ENCODE peak calls at places on chromosomes 12 and 14, in eight cellular contexts. J is pancreas, V is fibroblast of lung, X is HFF-Myc, T is fibroblast of mammary gland, L is adrenal gland, M is NB4, Z is brain microvascular endothelial cell. H is an unnamed sample.
A peak's percentile ranks its signal among the peaks of the same experiment; 100 is the strongest.

GRCh38 chr14:55579724-55580400 is at the start of gene KTN1:
- DNase-seq in J (peak; percentile 85), V (peak; percentile 76), X (no peak), T (peak; percentile 61), L (peak; percentile 85), M (peak; percentile 88), Z (peak; percentile 48), H (no peak)

GRCh38 chr12:4011597-4011996 is 138.4 kb upstream of the PARP11 start:
- DNase-seq in J (no peak), V (no peak), X (no peak), T (no peak), L (no peak), M (no peak), Z (no peak), H (no peak)

GRCh38 chr12:22684526-22685118 is 59.7 kb downstream of the ETNK1 start:
- DNase-seq in J (no peak), V (peak; percentile 70), X (no peak), T (peak; percentile 68), L (no peak), M (peak; percentile 84), Z (peak; percentile 19), H (no peak)

GRCh38 chr12:129696952-129697351 is 206.9 kb downstream of the TMEM132D start:
- DNase-seq in J (no peak), V (no peak), X (no peak), T (no peak), L (peak; percentile 5), M (no peak), Z (peak; percentile 88), H (no peak)

GRCh38 chr12:84502907-84503787 is 409.5 kb downstream of the SLC6A15 start:
- DNase-seq in J (peak; percentile 27), V (peak; percentile 84), X (peak; percentile 44), T (peak; percentile 78), L (peak; percentile 74), M (peak; percentile 71), Z (peak; percentile 66), H (peak; percentile 37)

GRCh38 chr12:97745406-97746101 is 282.9 kb downstream of the RMST start:
- DNase-seq in J (no peak), V (no peak), X (no peak), T (peak; percentile 34), L (no peak), M (no peak), Z (no peak), H (no peak)

GRCh38 chr14:68178282-68178681 is 358.7 kb downstream of the RAD51B start:
- DNase-seq in J (no peak), V (no peak), X (no peak), T (no peak), L (no peak), M (no peak), Z (no peak), H (no peak)

GRCh38 chr14:81427348-81428058 is 27.4 kb upstream of the STON2 start:
- DNase-seq in J (no peak), V (peak; percentile 38), X (no peak), T (no peak), L (peak; percentile 21), M (no peak), Z (no peak), H (no peak)

GRCh38 chr14:28773917-28774691 is 7.5 kb downstream of the FOXG1 start:
- DNase-seq in J (no peak), V (peak; percentile 55), X (no peak), T (peak; percentile 66), L (no peak), M (no peak), Z (no peak), H (peak; percentile 1)

GRCh38 chr14:103296007-103296406 is 38.0 kb upstream of the EIF5 start:
- DNase-seq in J (no peak), V (peak; percentile 52), X (peak; percentile 4), T (peak; percentile 62), L (peak; percentile 74), M (no peak), Z (peak; percentile 52), H (no peak)

GRCh38 chr12:31369712-31370521 is 44.0 kb upstream of the SINHCAF start:
- DNase-seq in J (peak; percentile 53), V (peak; percentile 69), X (peak; percentile 58), T (peak; percentile 81), L (peak; percentile 38), M (no peak), Z (peak; percentile 24), H (no peak)

GRCh38 chr12:57521475-57522018 is 1.1 kb upstream of the MBD6 start:
- DNase-seq in J (peak; percentile 57), V (peak; percentile 58), X (no peak), T (no peak), L (peak; percentile 68), M (no peak), Z (no peak), H (no peak)

GRCh38 chr12:53867216-53868012 is 71.2 kb upstream of the HOXC13 start:
- DNase-seq in J (no peak), V (peak; percentile 24), X (no peak), T (peak; percentile 19), L (peak; percentile 2), M (no peak), Z (no peak), H (no peak)

GRCh38 chr12:120366884-120367251 is 2.1 kb downstream of the MSI1 start:
- DNase-seq in J (no peak), V (no peak), X (no peak), T (no peak), L (no peak), M (no peak), Z (no peak), H (no peak)
- H3K4me3 ChIP-seq in J (no peak overlapping the region), V (no peak overlapping the region), X (no peak overlapping the region), T (no peak overlapping the region), L (no peak overlapping the region), M (no peak overlapping the region), Z (no peak overlapping the region), H (no peak overlapping the region)

DNA sequence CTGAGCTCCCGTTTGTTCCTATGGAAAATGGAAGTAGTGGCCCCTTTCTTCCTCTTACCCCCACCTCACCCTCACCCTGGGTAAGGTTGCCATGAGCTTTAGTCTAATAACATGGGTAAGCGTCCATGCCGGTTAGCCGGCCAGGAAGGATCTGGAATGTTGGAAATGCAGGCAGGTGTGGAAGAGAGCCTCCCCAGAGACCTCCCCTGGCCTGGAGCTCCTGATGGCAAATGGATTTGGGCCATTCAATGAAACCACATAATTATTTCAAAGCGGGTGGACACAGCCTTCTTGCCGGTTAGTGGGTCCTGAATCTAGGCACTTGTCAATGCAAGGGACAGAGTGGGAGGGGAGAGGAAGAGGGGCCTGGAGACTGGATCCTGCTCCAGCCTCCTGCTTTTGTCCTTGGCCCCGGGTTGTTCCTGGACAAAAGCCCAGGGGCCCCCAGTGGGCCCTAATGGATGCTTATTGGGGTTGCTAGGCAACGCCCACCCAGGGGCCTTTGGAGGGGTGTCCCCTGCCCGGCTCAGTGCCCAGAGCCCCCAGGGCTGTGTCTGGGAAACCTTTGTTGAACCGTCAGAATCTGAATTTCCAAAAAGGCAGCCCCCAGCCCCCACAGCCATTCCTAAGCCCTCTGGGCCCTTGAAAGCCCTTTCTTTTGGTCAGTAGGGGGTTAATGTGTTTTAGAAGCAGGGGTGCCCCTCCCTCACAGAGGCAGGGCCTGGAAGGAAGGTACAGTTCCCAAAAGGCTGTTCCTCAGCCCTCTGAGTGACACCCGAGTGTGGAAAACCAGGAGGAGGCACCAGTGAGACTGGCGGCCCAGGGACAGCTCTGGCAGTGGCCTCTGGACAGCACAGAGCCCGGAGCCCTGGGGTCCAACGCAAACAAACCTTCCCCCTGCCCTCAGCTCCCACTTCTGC is 19.0 kb downstream of the HHIPL1 start:
- DNase-seq in J (no peak), V (no peak), X (no peak), T (no peak), L (no peak), M (no peak), Z (no peak), H (no peak)
- TF ChIP-seq CTCF in J (no peak), V (no peak), X (no peak), T (no peak), L (no peak), M (no peak), Z (no peak), H (no peak)

GRCh38 chr12:51591020-51591901 is at the start of gene SCN8A:
- DNase-seq in J (peak; percentile 26), V (peak; percentile 32), X (no peak), T (peak; percentile 29), L (peak; percentile 40), M (peak; percentile 49), Z (no peak), H (no peak)

GRCh38 chr12:51592034-51592705 is 1.1 kb downstream of the SCN8A start:
- DNase-seq in J (no peak), V (peak; percentile 55), X (peak; percentile 66), T (peak; percentile 70), L (no peak), M (no peak), Z (no peak), H (peak; percentile 75)

GRCh38 chr12:51589557-51590176 is 1.4 kb upstream of the SCN8A start:
- DNase-seq in J (no peak), V (no peak), X (no peak), T (no peak), L (no peak), M (no peak), Z (no peak), H (no peak)

GRCh38 chr12:51589060-51589459 is 2.0 kb upstream of the SCN8A start:
- DNase-seq in J (no peak), V (no peak), X (no peak), T (no peak), L (no peak), M (no peak), Z (no peak), H (no peak)

GRCh38 chr12:51590347-51591019 is 550 bp upstream of the SCN8A start:
- DNase-seq in J (peak; percentile 55), V (peak; percentile 60), X (no peak), T (peak; percentile 64), L (peak; percentile 60), M (peak; percentile 80), Z (peak; percentile 7), H (peak; percentile 25)
- H3K4me3 ChIP-seq in J (peak overlapping the region; percentile 23), V (peak overlapping the region; percentile 67), X (peak overlapping the region; percentile 62), T (peak overlapping the region; percentile 58), L (peak overlapping the region; percentile 74), M (peak overlapping the region; percentile 37), Z (peak overlapping the region; percentile 54), H (peak overlapping the region; percentile 71)

GRCh38 chr12:131836714-131837397 is 8.7 kb downstream of the MMP17 start:
- DNase-seq in J (no peak), V (no peak), X (no peak), T (no peak), L (no peak), M (no peak), Z (no peak), H (no peak)

GRCh38 chr12:131834798-131835615 is 6.8 kb downstream of the MMP17 start:
- DNase-seq in J (no peak), V (no peak), X (no peak), T (no peak), L (no peak), M (no peak), Z (no peak), H (no peak)

GRCh38 chr12:131833896-131834641 is 5.9 kb downstream of the MMP17 start:
- DNase-seq in J (no peak), V (peak; percentile 40), X (no peak), T (peak; percentile 62), L (no peak), M (peak; percentile 45), Z (no peak), H (no peak)

GRCh38 chr12:131835616-131836171 is 7.5 kb downstream of the MMP17 start:
- DNase-seq in J (no peak), V (no peak), X (no peak), T (no peak), L (no peak), M (no peak), Z (no peak), H (no peak)

DNA sequence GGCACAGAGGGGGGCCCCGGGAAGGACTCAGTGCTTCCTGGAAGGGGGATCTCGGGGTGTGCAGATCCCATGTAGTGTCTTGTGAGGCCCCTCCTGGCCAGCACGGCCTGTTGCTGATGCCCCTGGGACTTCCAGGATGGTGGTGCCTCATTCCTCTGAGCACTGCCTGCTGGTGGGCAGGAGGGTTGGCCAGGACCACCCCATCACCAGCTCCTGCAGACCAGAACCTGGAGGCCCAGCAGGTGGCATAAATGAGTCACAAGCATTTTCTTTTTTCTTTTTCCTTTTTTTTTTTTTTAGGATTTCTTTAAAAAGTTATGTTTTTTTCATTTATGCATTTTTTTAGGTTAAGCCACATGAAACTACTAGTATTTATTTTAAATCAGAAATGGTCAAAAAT is 8.0 kb downstream of the MMP17 start:
- DNase-seq in J (no peak), V (peak; percentile 37), X (no peak), T (no peak), L (no peak), M (peak; percentile 60), Z (no peak), H (no peak)
- TF ChIP-seq CTCF in J (no peak), V (peak; percentile 44), X (peak; percentile 36), T (peak; percentile 37), L (peak; percentile 33), M (peak; percentile 41), Z (peak; percentile 59), H (peak; percentile 41)